ENCODE peak calls at places on chromosomes 4 and X, in four cellular contexts. M is dermis blood vessel endothelial cell; I is occipital lobe; A is CD4-positive, alpha-beta T cell. R is an unnamed sample.

GRCh38 chr4:3257125-3257690 is 8.2 kb downstream of the MSANTD1 start:
- DNase-seq in M (no peak), I (no peak), A (no peak), R (peak)

GRCh38 chr4:16573744-16574143 is 324.7 kb downstream of the LDB2 start:
- DNase-seq in M (peak), I (no peak), A (no peak), R (no peak)

GRCh38 chr4:54879576-54879975 is 221.8 kb downstream of the KIT start:
- DNase-seq in M (no peak), I (no peak), A (no peak), R (no peak)

GRCh38 chr4:169604131-169604900 is 8.1 kb downstream of the NEK1 start:
- DNase-seq in M (peak), I (no peak), A (no peak), R (no peak)

GRCh38 chr4:177008836-177009501 is 216.2 kb upstream of the VEGFC start:
- DNase-seq in M (no peak), I (no peak), A (no peak), R (no peak)

GRCh38 chr4:10965196-10965595 is 280.6 kb upstream of the CLNK start:
- DNase-seq in M (no peak), I (no peak), A (no peak), R (no peak)

GRCh38 chr4:52196606-52197130 is 145.6 kb downstream of the SPATA18 start:
- DNase-seq in M (no peak), I (no peak), A (no peak), R (no peak)

GRCh38 chr4:6768539-6768905 is 14.0 kb upstream of the KIAA0232 start:
- DNase-seq in M (no peak), I (no peak), A (no peak), R (no peak)

GRCh38 chr4:67680568-67681222 is 20.3 kb downstream of the UBA6 start:
- DNase-seq in M (no peak), I (no peak), A (no peak), R (no peak)

GRCh38 chr4:15186149-15186548 is 183.9 kb downstream of the CPEB2 start:
- DNase-seq in M (no peak), I (no peak), A (no peak), R (no peak)

GRCh38 chrX:93673056-93673868 is at the start of gene NAP1L3:
- DNase-seq in M (no peak), I (peak), A (peak), R (peak)

GRCh38 chrX:130851569-130851968 is 51.4 kb downstream of the ENOX2 start:
- DNase-seq in M (no peak), I (no peak), A (no peak), R (no peak)

GRCh38 chr4:748461-748860 is 42.8 kb downstream of the PCGF3 start:
- DNase-seq in M (no peak), I (no peak), A (no peak), R (no peak)

GRCh38 chr4:6942238-6942800 is 32.7 kb downstream of the TBC1D14 start:
- DNase-seq in M (peak), I (no peak), A (peak), R (no peak)

GRCh38 chr4:4759233-4759632 is 100.2 kb upstream of the MSX1 start:
- DNase-seq in M (no peak), I (no peak), A (no peak), R (no peak)

GRCh38 chr4:86818211-86818610 is 31.0 kb downstream of the SLC10A6 start:
- DNase-seq in M (peak), I (no peak), A (no peak), R (no peak)

GRCh38 chr4:11487139-11487538 is 58.4 kb upstream of the HS3ST1 start:
- DNase-seq in M (no peak), I (no peak), A (no peak), R (no peak)

GRCh38 chr4:147791341-147791740 is 59.5 kb downstream of the ARHGAP10 start:
- DNase-seq in M (no peak), I (no peak), A (no peak), R (no peak)

GRCh38 chrX:146456058-146456457 is 353.5 kb upstream of the CXorf51B start:
- DNase-seq in M (no peak), I (no peak), A (no peak), R (no peak)

GRCh38 chr4:99763635-99764101 is 53.0 kb upstream of the DAPP1 start:
- DNase-seq in M (peak), I (no peak), A (no peak), R (no peak)

GRCh38 chrX:118459494-118459893 is 36.1 kb upstream of the DOCK11 start:
- DNase-seq in M (peak), I (no peak), A (peak), R (no peak)

GRCh38 chrX:17547658-17548057 is 172.7 kb downstream of the NHS start:
- DNase-seq in M (peak), I (no peak), A (no peak), R (no peak)

GRCh38 chr4:10684631-10685030 is at the start of gene CLNK:
- DNase-seq in M (no peak), I (no peak), A (no peak), R (no peak)

GRCh38 chr4:15976456-15977096 is 13.6 kb upstream of the FGFBP2 start:
- DNase-seq in M (no peak), I (no peak), A (no peak), R (no peak)

GRCh38 chrX:109902665-109903064 is 100.2 kb upstream of the TMEM164 start:
- DNase-seq in M (no peak), I (no peak), A (no peak), R (no peak)

GRCh38 chr4:108240356-108240755 is 71.6 kb upstream of the LEF1 start:
- DNase-seq in M (no peak), I (no peak), A (no peak), R (no peak)

GRCh38 chr4:121946644-121947043 is 5.2 kb downstream of the TRPC3 start:
- DNase-seq in M (no peak), I (no peak), A (no peak), R (no peak)

GRCh38 chrX:119753639-119754257 is 4.6 kb upstream of the SOWAHD start:
- DNase-seq in M (peak), I (no peak), A (peak), R (no peak)

GRCh38 chr4:30600246-30600645 is 119.9 kb upstream of the PCDH7 start:
- DNase-seq in M (no peak), I (no peak), A (no peak), R (no peak)

GRCh38 chr4:176638992-176639391 is 153.7 kb downstream of the VEGFC start:
- DNase-seq in M (no peak), I (no peak), A (no peak), R (no peak)

GRCh38 chrX:130109429-130110378 is 593 bp downstream of the ELF4 start:
- DNase-seq in M (no peak), I (no peak), A (no peak), R (no peak)

GRCh38 chr4:101155859-101156430 is 191.4 kb downstream of the PPP3CA start:
- DNase-seq in M (no peak), I (no peak), A (no peak), R (no peak)

GRCh38 chr4:123749408-123749807 is 352.8 kb downstream of the SPRY1 start:
- DNase-seq in M (peak), I (no peak), A (no peak), R (no peak)

GRCh38 chrX:19791562-19791961 is 95.8 kb downstream of the SH3KBP1 start:
- DNase-seq in M (no peak), I (no peak), A (no peak), R (no peak)

GRCh38 chrX:46447384-46447783 is 97.8 kb downstream of the ZNF674 start:
- DNase-seq in M (peak), I (no peak), A (no peak), R (no peak)

GRCh38 chr4:78553526-78554060 is 2.0 kb downstream of the ANXA3 start:
- DNase-seq in M (no peak), I (no peak), A (no peak), R (no peak)

GRCh38 chrX:40420899-40421729 is 159.7 kb upstream of the ATP6AP2 start:
- DNase-seq in M (no peak), I (peak), A (no peak), R (no peak)

GRCh38 chrX:19560611-19561010 is 45.3 kb upstream of the MAP3K15 start:
- DNase-seq in M (no peak), I (no peak), A (no peak), R (no peak)

GRCh38 chr4:11546391-11547160 is 117.9 kb upstream of the HS3ST1 start:
- DNase-seq in M (peak), I (no peak), A (no peak), R (no peak)